ENCODE peak calls at places on chromosomes 3 and 15, in eight cellular contexts. P, M, H, F, Q, Y, X and T are unnamed samples.

GRCh38 chr3:98796334-98796733 is 33.2 kb downstream of the ST3GAL6 start:
- DNase-seq in P (no peak), M (no peak), H (no peak), F (no peak), Q (no peak), Y (no peak), X (no peak), T (no peak)

GRCh38 chr3:40511031-40511718 is 5.3 kb downstream of the ZNF620 start:
- DNase-seq in P (no peak), M (no peak), H (no peak), F (no peak), Q (no peak), Y (no peak), X (no peak), T (no peak)

GRCh38 chr3:192896208-192896607 is 21.4 kb downstream of the MB21D2 start:
- DNase-seq in P (no peak), M (no peak), H (no peak), F (no peak), Q (no peak), Y (no peak), X (no peak), T (no peak)

GRCh38 chr3:194070634-194071409 is 65.1 kb upstream of the HES1 start:
- DNase-seq in P (peak; percentile 50), M (peak; percentile 81), H (peak; percentile 46), F (peak; percentile 57), Q (peak; percentile 29), Y (peak; percentile 88), X (peak; percentile 41), T (peak; percentile 87)

GRCh38 chr3:23944007-23944760 is 902 bp upstream of the NR1D2 start:
- DNase-seq in P (no peak), M (no peak), H (no peak), F (no peak), Q (no peak), Y (no peak), X (peak; percentile 26), T (no peak)

GRCh38 chr3:11810276-11810675 is 36.4 kb downstream of the TAMM41 start:
- DNase-seq in P (no peak), M (peak; percentile 58), H (no peak), F (peak; percentile 76), Q (no peak), Y (no peak), X (no peak), T (no peak)

GRCh38 chr3:167901087-167901486 is 165.6 kb downstream of the SERPINI1 start:
- DNase-seq in P (no peak), M (no peak), H (no peak), F (no peak), Q (no peak), Y (no peak), X (no peak), T (no peak)

GRCh38 chr15:25180606-25181289 is 226.0 kb downstream of the SNRPN start:
- DNase-seq in P (no peak), M (no peak), H (no peak), F (no peak), Q (no peak), Y (peak; percentile 7), X (no peak), T (no peak)

GRCh38 chr3:159322322-159322939 is 520.6 kb downstream of the MFSD1 start:
- DNase-seq in P (no peak), M (no peak), H (no peak), F (peak; percentile 2), Q (no peak), Y (peak; percentile 17), X (no peak), T (peak; percentile 0)

GRCh38 chr3:100402150-100402706 is 889 bp downstream of the LNP1 start:
- DNase-seq in P (no peak), M (no peak), H (no peak), F (peak; percentile 25), Q (no peak), Y (no peak), X (peak; percentile 65), T (no peak)

GRCh38 chr3:196202516-196202970 is 8.7 kb downstream of the ZDHHC19 start:
- DNase-seq in P (no peak), M (peak; percentile 46), H (no peak), F (no peak), Q (no peak), Y (peak; percentile 62), X (no peak), T (no peak)

GRCh38 chr3:123723527-123724168 is 138.8 kb upstream of the HACD2 start:
- DNase-seq in P (peak; percentile 27), M (peak; percentile 71), H (no peak), F (no peak), Q (peak; percentile 13), Y (peak; percentile 65), X (peak; percentile 89), T (peak; percentile 44)

GRCh38 chr3:127712461-127712860 is 39.7 kb downstream of the ABTB1 start:
- DNase-seq in P (no peak), M (no peak), H (no peak), F (no peak), Q (no peak), Y (no peak), X (no peak), T (no peak)

GRCh38 chr15:101450561-101451145 is 38.9 kb downstream of the PCSK6 start:
- DNase-seq in P (no peak), M (no peak), H (no peak), F (no peak), Q (no peak), Y (no peak), X (no peak), T (no peak)

GRCh38 chr3:126468028-126468891 is 7.4 kb downstream of the ZXDC start:
- DNase-seq in P (no peak), M (no peak), H (no peak), F (no peak), Q (no peak), Y (peak; percentile 57), X (no peak), T (no peak)

GRCh38 chr3:111210003-111210699 is 138.5 kb downstream of the NECTIN3 start:
- DNase-seq in P (no peak), M (peak; percentile 63), H (no peak), F (peak; percentile 87), Q (no peak), Y (no peak), X (no peak), T (no peak)

GRCh38 chr3:196645917-196646735 is 6.6 kb downstream of the NRROS start:
- DNase-seq in P (no peak), M (no peak), H (no peak), F (no peak), Q (no peak), Y (no peak), X (no peak), T (no peak)

GRCh38 chr3:183148056-183148455 is 14.5 kb downstream of the LAMP3 start:
- DNase-seq in P (no peak), M (peak; percentile 52), H (no peak), F (peak; percentile 45), Q (no peak), Y (no peak), X (no peak), T (no peak)

GRCh38 chr15:42736178-42736792 is 643 bp downstream of the CDAN1 start:
- DNase-seq in P (no peak), M (no peak), H (no peak), F (no peak), Q (no peak), Y (no peak), X (no peak), T (no peak)

GRCh38 chr3:38763569-38763968 is 52.4 kb downstream of the SCN10A start:
- DNase-seq in P (no peak), M (no peak), H (no peak), F (no peak), Q (no peak), Y (no peak), X (no peak), T (no peak)

GRCh38 chr15:98723195-98723594 is 74.9 kb downstream of the IGF1R start:
- DNase-seq in P (no peak), M (no peak), H (no peak), F (no peak), Q (no peak), Y (no peak), X (no peak), T (no peak)

GRCh38 chr3:96266395-96267187 is 547.8 kb upstream of the EPHA6 start:
- DNase-seq in P (no peak), M (no peak), H (no peak), F (no peak), Q (no peak), Y (no peak), X (no peak), T (no peak)

GRCh38 chr15:101501703-101502373 is 12.3 kb upstream of the PCSK6 start:
- DNase-seq in P (no peak), M (no peak), H (no peak), F (no peak), Q (peak; percentile 13), Y (peak; percentile 33), X (peak; percentile 81), T (no peak)

GRCh38 chr3:129439381-129439816 is 349 bp downstream of the MBD4 start:
- DNase-seq in P (no peak), M (no peak), H (peak; percentile 22), F (no peak), Q (peak; percentile 43), Y (peak; percentile 45), X (peak; percentile 54), T (peak; percentile 27)

GRCh38 chr3:14550181-14550580 is 10.0 kb upstream of the GRIP2 start:
- DNase-seq in P (no peak), M (no peak), H (no peak), F (no peak), Q (no peak), Y (no peak), X (no peak), T (no peak)

GRCh38 chr3:104273046-104273649 is 1093.6 kb upstream of the ALCAM start:
- DNase-seq in P (no peak), M (peak; percentile 19), H (no peak), F (peak; percentile 17), Q (no peak), Y (no peak), X (peak; percentile 44), T (no peak)

GRCh38 chr15:27459836-27460235 is 488.9 kb downstream of the GABRG3 start:
- DNase-seq in P (no peak), M (no peak), H (no peak), F (no peak), Q (no peak), Y (no peak), X (no peak), T (no peak)

GRCh38 chr3:15858547-15859506 is 61.0 kb upstream of the ANKRD28 start:
- DNase-seq in P (peak; percentile 26), M (no peak), H (peak; percentile 36), F (no peak), Q (peak; percentile 55), Y (peak; percentile 39), X (peak; percentile 22), T (peak; percentile 13)

GRCh38 chr3:43970351-43970750 is 271.3 kb upstream of the TOPAZ1 start:
- DNase-seq in P (no peak), M (no peak), H (no peak), F (no peak), Q (no peak), Y (no peak), X (no peak), T (no peak)

GRCh38 chr3:21621396-21621695 is 129.7 kb downstream of the ZNF385D start:
- DNase-seq in P (no peak), M (peak; percentile 19), H (no peak), F (peak; percentile 45), Q (no peak), Y (no peak), X (no peak), T (no peak)

GRCh38 chr15:89333011-89333860 is 1.4 kb downstream of the POLG start:
- DNase-seq in P (no peak), M (no peak), H (no peak), F (no peak), Q (no peak), Y (no peak), X (no peak), T (no peak)

GRCh38 chr15:91521996-91522395 is 331.5 kb upstream of the SLCO3A1 start:
- DNase-seq in P (no peak), M (no peak), H (no peak), F (no peak), Q (no peak), Y (no peak), X (no peak), T (no peak)

GRCh38 chr15:52318729-52319500 is 23.3 kb upstream of the MYO5C start:
- DNase-seq in P (no peak), M (no peak), H (no peak), F (no peak), Q (no peak), Y (no peak), X (no peak), T (no peak)

GRCh38 chr3:156694536-156694935 is 20.1 kb downstream of the TIPARP start:
- DNase-seq in P (no peak), M (no peak), H (no peak), F (no peak), Q (no peak), Y (no peak), X (no peak), T (no peak)